ENCODE peak calls at places on chromosomes 7 and 10, in four cellular contexts. B is naive thymus-derived CD8-positive, alpha-beta T cell; T is HCT116; J is body of pancreas. G is an unnamed sample.

GRCh38 chr7:98251844-98252639 is at the start of gene TECPR1:
- DNase-seq in T (peak; percentile 84), B (peak; percentile 90), J (peak; percentile 97), G (peak; percentile 98)

GRCh38 chr7:122303971-122304603 is 463 bp downstream of the FEZF1 start:
- DNase-seq in J (no peak), T (no peak), B (no peak), G (no peak)

GRCh38 chr10:90306187-90306586 is 551.7 kb downstream of the HTR7 start:
- DNase-seq in J (no peak), T (peak; percentile 77), B (no peak), G (no peak)

GRCh38 chr10:78171633-78172032 is 138.0 kb downstream of the RPS24 start:
- DNase-seq in J (no peak), T (no peak), B (no peak), G (no peak)

GRCh38 chr10:91901784-91902677 is 7.3 kb downstream of the FGFBP3 start:
- DNase-seq in B (peak; percentile 31), J (peak; percentile 67), T (peak; percentile 42), G (no peak)

GRCh38 chr7:154720016-154720415 is 282.9 kb downstream of the PAXIP1 start:
- DNase-seq in T (no peak), J (peak; percentile 50), B (no peak), G (no peak)

GRCh38 chr7:68841004-68841403 is 757.3 kb upstream of the AUTS2 start:
- DNase-seq in J (no peak), B (no peak), T (no peak), G (no peak)

GRCh38 chr10:110852255-110852896 is 19.4 kb upstream of the PDCD4 start:
- DNase-seq in T (peak; percentile 85), J (peak; percentile 90), B (no peak), G (no peak)

GRCh38 chr10:116331815-116332214 is 7.6 kb downstream of the CCDC172 start:
- DNase-seq in J (no peak), B (no peak), T (no peak), G (no peak)

GRCh38 chr7:132380065-132380464 is 196.2 kb downstream of the PLXNA4 start:
- DNase-seq in J (peak; percentile 28), B (no peak), T (no peak), G (no peak)

GRCh38 chr10:114698271-114699185 is 40.5 kb upstream of the ABLIM1 start:
- DNase-seq in J (no peak), B (no peak), T (no peak), G (no peak)

GRCh38 chr7:11155883-11156282 is 182.2 kb downstream of the PHF14 start:
- DNase-seq in J (no peak), B (no peak), T (no peak), G (no peak)

GRCh38 chr7:154902600-154903082 is 100.3 kb downstream of the PAXIP1 start:
- DNase-seq in B (no peak), J (no peak), T (no peak), G (no peak)

GRCh38 chr10:88952647-88953111 is at the start of gene ACTA2:
- DNase-seq in T (no peak), B (no peak), J (no peak), G (peak; percentile 93)

GRCh38 chr7:77455334-77455733 is 39.2 kb upstream of the GSAP start:
- DNase-seq in J (no peak), T (no peak), B (no peak), G (no peak)

GRCh38 chr7:46444266-46444665 is 523.2 kb upstream of the IGFBP3 start:
- DNase-seq in T (peak; percentile 1), J (no peak), B (no peak), G (no peak)

GRCh38 chr10:89846276-89846630 is 144.9 kb downstream of the KIF20B start:
- DNase-seq in B (no peak), T (no peak), J (no peak), G (no peak)

GRCh38 chr7:25075459-25075858 is 49.6 kb downstream of the CYCS start:
- DNase-seq in B (no peak), T (no peak), J (no peak), G (no peak)

GRCh38 chr7:108165726-108166125 is 35.6 kb upstream of the LAMB4 start:
- DNase-seq in T (no peak), B (no peak), J (no peak), G (no peak)

GRCh38 chr7:95723583-95724180 is 48.7 kb upstream of the DYNC1I1 start:
- DNase-seq in J (peak; percentile 50), T (peak; percentile 51), B (no peak), G (no peak)

GRCh38 chr7:135825406-135825805 is 76.8 kb upstream of the FAM180A start:
- DNase-seq in J (no peak), B (no peak), T (no peak), G (no peak)

GRCh38 chr10:131730771-131731497 is 169.9 kb upstream of the PPP2R2D start:
- DNase-seq in T (no peak), B (no peak), J (no peak), G (no peak)

G was measured in esophagus muscularis mucosa.